ENCODE peak calls at places on chromosome 1, in ten cellular contexts. O is H9, Z is A549, A is mammary epithelial cell, B is mesenchymal stem cell, P is GM23248, M is fibroblast of lung, Q is keratinocyte, U is MM.1S, V is OCI-LY7. S is an unnamed sample.

GRCh38 chr1:30657131-30658013 is 66.0 kb downstream of the MATN1 start:
- DNase-seq in Z (no peak), B (no peak), O (no peak), P (no peak), U (no peak), V (no peak), Q (no peak), A (no peak), M (no peak), S (no peak)

GRCh38 chr1:73673980-73674379 is 524.0 kb downstream of the LRRIQ3 start:
- DNase-seq in Z (no peak), V (no peak), U (no peak), O (no peak), A (peak), P (no peak), M (no peak), Q (peak), B (no peak), S (peak)

GRCh38 chr1:45545019-45545493 is 5.6 kb upstream of the AKR1A1 start:
- DNase-seq in M (no peak), Z (no peak), A (no peak), V (peak), Q (no peak), O (no peak), U (no peak), B (no peak), P (no peak), S (no peak)

GRCh38 chr1:54273092-54273836 is 73.3 kb downstream of the MRPL37 start:
- DNase-seq in U (no peak), Q (no peak), O (peak), M (peak), V (peak), P (peak), B (peak), Z (no peak), A (no peak), S (peak)

GRCh38 chr1:68112835-68113243 is 62.4 kb upstream of the DIRAS3 start:
- DNase-seq in V (no peak), Q (no peak), Z (peak), M (peak), O (no peak), B (peak), A (peak), U (no peak), P (peak), S (peak)

GRCh38 chr1:59880735-59881134 is 45.8 kb downstream of the CYP2J2 start:
- DNase-seq in Q (no peak), Z (no peak), U (no peak), V (no peak), O (no peak), A (no peak), P (peak), M (peak), B (no peak), S (no peak)

GRCh38 chr1:162954824-162955223 is 93.8 kb upstream of the CCDC190 start:
- DNase-seq in M (peak), B (peak), A (peak), P (peak), V (no peak), Z (no peak), O (no peak), U (no peak), Q (no peak), S (no peak)

GRCh38 chr1:209607102-209607794 is 23.7 kb downstream of the CAMK1G start:
- DNase-seq in P (peak), B (peak), V (no peak), Z (peak), U (no peak), O (no peak), Q (peak), A (peak), M (no peak), S (peak)

GRCh38 chr1:119308806-119309205 is 59.8 kb upstream of the HAO2 start:
- DNase-seq in O (no peak), M (no peak), Q (no peak), U (peak), B (no peak), Z (no peak), P (no peak), V (no peak), A (no peak), S (no peak)
- H3K4me2 ChIP-seq in O (no peak), M (no peak), Q (no peak), U (peak), B (no peak), Z (no peak), P (no peak), V (no peak), A (no peak), S (no peak)

DNA sequence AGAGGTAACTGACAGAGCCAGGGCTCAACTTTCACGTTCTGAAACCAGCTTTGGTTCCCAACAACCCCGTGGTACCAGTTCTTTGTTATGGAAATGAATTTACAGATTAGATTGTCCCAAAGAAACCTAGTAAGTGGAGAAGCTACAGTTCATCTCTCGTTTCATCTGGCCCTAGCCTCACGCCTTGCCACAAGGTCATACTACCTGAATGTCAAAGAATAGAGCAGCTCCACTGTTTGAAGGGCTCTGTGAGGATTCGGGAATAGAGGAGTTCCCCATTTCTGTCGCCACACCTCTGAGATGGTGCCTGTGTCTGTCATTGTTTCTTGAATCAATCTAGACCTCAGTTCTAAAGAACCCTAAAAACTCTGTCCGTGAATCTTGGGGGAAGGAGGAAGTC is 15.0 kb upstream of the CDC42 start:
- DNase-seq in Z (no peak), M (no peak), O (no peak), B (no peak), V (no peak), A (no peak), P (no peak), Q (no peak), U (no peak), S (no peak)
- H3K4me2 ChIP-seq in Z (no peak), M (no peak), O (peak), B (no peak), V (peak), A (no peak), P (no peak), Q (no peak), U (no peak), S (no peak)

GRCh38 chr1:91162613-91163012 is 140.8 kb upstream of the ZNF644 start:
- DNase-seq in U (no peak), O (no peak), A (no peak), P (no peak), M (no peak), B (no peak), Z (no peak), Q (no peak), V (no peak), S (no peak)

GRCh38 chr1:91161166-91161565 is 139.3 kb upstream of the ZNF644 start:
- DNase-seq in U (no peak), Q (no peak), M (no peak), A (no peak), V (no peak), Z (no peak), B (no peak), O (no peak), P (no peak), S (no peak)

GRCh38 chr1:91160363-91161075 is 138.7 kb upstream of the ZNF644 start:
- DNase-seq in V (no peak), A (no peak), O (no peak), P (no peak), M (no peak), Z (no peak), Q (no peak), B (no peak), U (no peak), S (no peak)

GRCh38 chr1:91165033-91165654 is 143.3 kb upstream of the ZNF644 start:
- DNase-seq in Q (no peak), V (peak), U (peak), P (peak), M (peak), B (peak), O (peak), A (peak), Z (peak), S (peak)

DNA sequence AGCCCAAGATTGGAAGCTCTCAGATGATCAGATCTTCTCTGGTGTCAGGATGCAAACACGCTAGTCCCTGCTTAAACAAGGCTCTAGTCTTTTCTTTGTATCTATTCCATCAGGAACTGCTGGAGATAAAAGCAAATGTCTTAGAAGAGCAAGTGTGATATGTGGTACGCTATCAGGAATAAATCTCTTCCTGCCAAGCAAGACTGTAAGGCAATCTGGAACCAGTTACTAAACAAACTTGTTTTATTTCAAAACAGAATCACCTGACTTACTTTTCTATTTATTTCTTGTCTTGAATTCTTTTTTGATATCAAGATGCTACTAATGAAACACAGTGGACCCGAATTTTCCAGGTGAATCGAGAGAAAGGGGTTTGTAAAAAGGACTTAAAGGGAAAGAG is 139.9 kb upstream of the ZNF644 start:
- DNase-seq in B (no peak), M (no peak), V (no peak), P (no peak), Q (no peak), Z (no peak), A (no peak), O (no peak), U (no peak), S (no peak)
- H3K4me2 ChIP-seq in B (no peak), M (no peak), V (no peak), P (no peak), Q (no peak), Z (no peak), A (no peak), O (no peak), U (no peak), S (no peak)

GRCh38 chr1:56450004-56450666 is 129.2 kb downstream of the PLPP3 start:
- DNase-seq in A (no peak), Q (no peak), U (no peak), B (no peak), O (peak), P (no peak), M (no peak), Z (no peak), V (no peak), S (no peak)

GRCh38 chr1:56453016-56453721 is 126.2 kb downstream of the PLPP3 start:
- DNase-seq in M (no peak), V (no peak), A (no peak), Z (no peak), P (no peak), O (peak), Q (no peak), B (peak), U (no peak), S (no peak)

GRCh38 chr1:56453722-56454078 is 125.7 kb downstream of the PLPP3 start:
- DNase-seq in B (no peak), U (no peak), M (no peak), A (no peak), V (no peak), Z (no peak), O (no peak), Q (no peak), P (no peak), S (no peak)

GRCh38 chr1:56451491-56451890 is 127.9 kb downstream of the PLPP3 start:
- DNase-seq in A (no peak), O (no peak), Q (no peak), B (no peak), M (no peak), Z (no peak), V (no peak), U (no peak), P (no peak), S (no peak)

GRCh38 chr1:56452027-56453011 is 127.0 kb downstream of the PLPP3 start:
- DNase-seq in V (no peak), B (no peak), P (no peak), M (no peak), U (no peak), O (no peak), Q (no peak), Z (no peak), A (no peak), S (peak)
- H3K4me2 ChIP-seq in V (no peak), B (no peak), P (no peak), M (no peak), U (no peak), O (peak), Q (no peak), Z (peak), A (no peak), S (no peak)

GRCh38 chr1:207017615-207018559 is 14.7 kb downstream of the C1orf116 start:
- DNase-seq in A (peak), Z (no peak), B (no peak), U (no peak), O (no peak), M (no peak), Q (no peak), V (no peak), P (peak), S (no peak)

GRCh38 chr1:207018707-207019106 is 13.8 kb downstream of the C1orf116 start:
- DNase-seq in P (no peak), M (no peak), Z (no peak), U (no peak), Q (no peak), B (no peak), O (no peak), V (no peak), A (no peak), S (no peak)

GRCh38 chr1:207015791-207016190 is 16.8 kb downstream of the C1orf116 start:
- DNase-seq in P (no peak), A (no peak), M (no peak), Q (no peak), Z (no peak), B (no peak), O (no peak), U (no peak), V (no peak), S (no peak)

GRCh38 chr1:207013321-207014085 is 19.1 kb downstream of the C1orf116 start:
- DNase-seq in A (no peak), Q (no peak), B (no peak), V (no peak), M (no peak), O (no peak), U (no peak), P (no peak), Z (no peak), S (no peak)

DNA sequence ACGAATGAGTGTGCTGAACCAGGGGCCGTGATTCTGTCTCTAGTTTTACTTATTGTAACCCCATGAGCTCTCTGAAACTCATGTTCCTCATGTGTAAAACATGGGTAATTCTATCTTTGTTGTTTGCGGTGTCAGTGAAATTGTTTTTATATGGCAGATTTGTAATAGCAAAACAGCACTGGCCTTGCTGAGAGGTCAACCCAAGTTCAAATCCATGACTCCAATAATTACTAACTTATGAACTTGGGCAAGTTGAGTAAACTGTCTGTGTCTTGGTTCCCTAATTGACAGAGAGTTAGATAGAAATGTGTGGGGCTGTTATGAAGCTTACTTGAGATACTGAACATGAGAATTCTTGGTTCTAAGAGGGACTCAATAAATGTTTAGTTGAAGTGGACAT is 17.8 kb downstream of the C1orf116 start:
- DNase-seq in O (no peak), Q (no peak), B (no peak), A (no peak), Z (no peak), U (no peak), V (no peak), P (no peak), M (no peak), S (no peak)
- H3K4me2 ChIP-seq in O (no peak), Q (no peak), B (no peak), A (no peak), Z (no peak), U (no peak), V (no peak), P (no peak), M (no peak), S (no peak)

S was measured in astrocyte.